ENCODE peak calls at places on chromosomes 16 and 17, in eight cellular contexts. S is activated CD8-positive, alpha-beta T cell treated with anti-CD3 and anti-CD28 coated beads for 36 hours; U is CD8-positive, alpha-beta T cell; Q is CD4-positive, alpha-beta T cell; A is lower lobe of right lung; W is fibroblast of the aortic adventitia; T is GM10248; R is glutamatergic neuron. P is an unnamed sample.

GRCh38 chr16:12395266-12395665 is 408.4 kb downstream of the CPPED1 start:
- DNase-seq in S (no peak), U (no peak), Q (no peak), A (no peak), W (no peak), T (no peak), R (no peak), P (no peak)

GRCh38 chr16:87895641-87896141 is 26.4 kb upstream of the SLC7A5 start:
- DNase-seq in S (peak; percentile 98), U (no peak), Q (no peak), A (peak; percentile 58), W (no peak), T (peak; percentile 70), R (no peak), P (peak; percentile 75)

GRCh38 chr17:64423881-64424280 is 25.0 kb upstream of the MILR1 start:
- DNase-seq in S (no peak), U (no peak), Q (no peak), A (no peak), W (peak; percentile 28), T (no peak), R (no peak), P (no peak)

GRCh38 chr16:13909872-13910303 is 10.1 kb upstream of the ERCC4 start:
- DNase-seq in S (no peak), U (no peak), Q (no peak), A (no peak), W (peak; percentile 99), T (no peak), R (no peak), P (no peak)

GRCh38 chr17:82527893-82528292 is 8.4 kb downstream of the FOXK2 start:
- DNase-seq in S (no peak), U (no peak), Q (no peak), A (no peak), W (peak; percentile 54), T (no peak), R (no peak), P (no peak)

GRCh38 chr17:38733315-38734234 is 3.4 kb downstream of the CISD3 start:
- DNase-seq in S (peak; percentile 64), U (no peak), Q (no peak), A (no peak), W (no peak), T (no peak), R (no peak), P (no peak)

GRCh38 chr17:64969046-64969501 is 49.8 kb upstream of the LRRC37A3 start:
- DNase-seq in S (no peak), U (no peak), Q (no peak), A (no peak), W (no peak), T (no peak), R (no peak), P (no peak)

GRCh38 chr16:52546291-52546941 is 527 bp downstream of the TOX3 start:
- DNase-seq in S (no peak), U (no peak), Q (no peak), A (no peak), W (no peak), T (peak; percentile 8), R (peak; percentile 44), P (no peak)

GRCh38 chr17:9237661-9238301 is 216.5 kb downstream of the NTN1 start:
- DNase-seq in S (no peak), U (no peak), Q (no peak), A (peak; percentile 41), W (no peak), T (no peak), R (peak; percentile 44), P (no peak)

GRCh38 chr16:11329080-11329491 is 16.2 kb upstream of the RMI2 start:
- DNase-seq in S (no peak), U (no peak), Q (no peak), A (no peak), W (no peak), T (peak; percentile 63), R (no peak), P (peak; percentile 59)

GRCh38 chr17:28842282-28843012 is at the start of gene FAM222B:
- DNase-seq in S (peak; percentile 90), U (peak; percentile 68), Q (peak; percentile 74), A (peak; percentile 89), W (peak; percentile 78), T (peak; percentile 99), R (peak; percentile 94), P (peak; percentile 99)
- TF ChIP-seq CTCF in S (no peak), U (no peak), Q (no peak), A (no peak), W (no peak), T (no peak), R (no peak), P (no peak)

GRCh38 chr16:57727610-57728009 is 8.0 kb upstream of the KATNB1 start:
- DNase-seq in S (no peak), U (no peak), Q (no peak), A (no peak), W (no peak), T (no peak), R (no peak), P (no peak)
- TF ChIP-seq CTCF in S (no peak), U (no peak), Q (no peak), A (no peak), W (no peak), T (no peak), R (no peak), P (peak; percentile 10)

GRCh38 chr16:67860589-67861398 is 12.1 kb upstream of the EDC4 start:
- DNase-seq in S (no peak), U (no peak), Q (no peak), A (no peak), W (peak; percentile 73), T (no peak), R (no peak), P (no peak)

GRCh38 chr16:67862623-67863583 is 9.9 kb upstream of the EDC4 start:
- DNase-seq in S (no peak), U (no peak), Q (no peak), A (no peak), W (peak; percentile 90), T (no peak), R (peak; percentile 32), P (no peak)

GRCh38 chr16:67864594-67864993 is 8.3 kb upstream of the EDC4 start:
- DNase-seq in S (no peak), U (no peak), Q (no peak), A (no peak), W (no peak), T (no peak), R (no peak), P (no peak)

GRCh38 chr16:67858448-67858993 is 11.0 kb upstream of the CENPT start:
- DNase-seq in S (no peak), U (no peak), Q (no peak), A (no peak), W (no peak), T (no peak), R (no peak), P (no peak)

DNA sequence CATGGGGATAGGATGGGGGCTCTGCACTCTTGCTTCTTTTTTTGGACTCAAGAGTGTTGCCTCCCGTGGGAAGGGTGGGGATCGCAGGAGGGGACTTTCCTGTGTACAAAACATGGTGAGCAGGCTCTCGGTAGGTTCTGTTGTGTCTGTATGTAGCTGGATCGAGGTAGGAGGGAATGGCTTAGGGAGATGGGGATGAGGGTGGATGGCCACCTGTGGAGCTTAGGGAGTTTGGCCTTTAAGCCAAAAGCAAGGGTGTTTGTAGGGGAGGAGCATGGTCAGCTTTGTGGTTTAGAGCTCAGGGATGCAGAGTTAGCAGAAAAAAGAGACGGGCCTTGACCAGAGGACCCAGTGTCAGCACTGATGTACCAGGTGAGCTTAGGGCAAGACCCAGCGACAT is 11.0 kb upstream of the EDC4 start:
- DNase-seq in S (no peak), U (no peak), Q (no peak), A (no peak), W (no peak), T (no peak), R (no peak), P (no peak)
- TF ChIP-seq CTCF in S (no peak), U (no peak), Q (no peak), A (no peak), W (no peak), T (no peak), R (no peak), P (no peak)

GRCh38 chr16:831571-832443 is 31.3 kb upstream of the GNG13 start:
- DNase-seq in S (no peak), U (no peak), Q (no peak), A (no peak), W (no peak), T (no peak), R (no peak), P (no peak)
- TF ChIP-seq CTCF in S (no peak), U (no peak), Q (no peak), A (no peak), W (no peak), T (no peak), R (no peak), P (no peak)

GRCh38 chr17:17216776-17217175 is 10.6 kb upstream of the PLD6 start:
- DNase-seq in S (no peak), U (no peak), Q (no peak), A (no peak), W (no peak), T (no peak), R (no peak), P (no peak)
- TF ChIP-seq CTCF in S (no peak), U (no peak), Q (no peak), A (no peak), W (no peak), T (no peak), R (no peak), P (no peak)